ENCODE peak calls at places on chromosomes 3 and 15, in five cellular contexts. One of them, this sample, is unnamed.

GRCh38 chr3:196222876-196223595 is 6.7 kb downstream of the SLC51A start:
- DNase-seq in HepG2: no peak
- DNase-seq in GM12878: no peak
- DNase-seq in H1: no peak
- DNase-seq in K562: no peak
- DNase-seq in this sample: no peak

GRCh38 chr3:126294211-126294801 is 62.9 kb downstream of the KLF15 start:
- DNase-seq in HepG2: no peak
- DNase-seq in GM12878: no peak
- DNase-seq in H1: no peak
- DNase-seq in K562: no peak
- DNase-seq in this sample: no peak

GRCh38 chr3:31129241-31129640 is 234.8 kb upstream of the GADL1 start:
- DNase-seq in HepG2: no peak
- DNase-seq in GM12878: peak; percentile 19
- DNase-seq in H1: no peak
- DNase-seq in K562: no peak
- DNase-seq in this sample: no peak

GRCh38 chr15:44009056-44009455 is 182.3 kb downstream of the WDR76 start:
- DNase-seq in HepG2: no peak
- DNase-seq in GM12878: no peak
- DNase-seq in H1: no peak
- DNase-seq in K562: no peak
- DNase-seq in this sample: peak; percentile 73

GRCh38 chr3:191549377-191549776 is 88.4 kb downstream of the PYDC2 start:
- DNase-seq in HepG2: no peak
- DNase-seq in GM12878: no peak
- DNase-seq in H1: no peak
- DNase-seq in K562: no peak
- DNase-seq in this sample: no peak

GRCh38 chr15:68415501-68416157 is 16.3 kb downstream of the ITGA11 start:
- DNase-seq in HepG2: no peak
- DNase-seq in GM12878: no peak
- DNase-seq in H1: peak; percentile 32
- DNase-seq in K562: peak; percentile 51
- DNase-seq in this sample: no peak

GRCh38 chr15:48602358-48603122 is 43.0 kb downstream of the FBN1 start:
- DNase-seq in HepG2: no peak
- DNase-seq in GM12878: no peak
- DNase-seq in H1: no peak
- DNase-seq in K562: no peak
- DNase-seq in this sample: no peak

GRCh38 chr15:73346735-73347312 is 21.9 kb downstream of the HCN4 start:
- DNase-seq in HepG2: peak; percentile 27
- DNase-seq in GM12878: no peak
- DNase-seq in H1: peak; percentile 91
- DNase-seq in K562: peak; percentile 64
- DNase-seq in this sample: peak; percentile 13

GRCh38 chr3:53109822-53110771 is 20.1 kb downstream of the RFT1 start:
- DNase-seq in HepG2: peak; percentile 74
- DNase-seq in GM12878: no peak
- DNase-seq in H1: peak; percentile 64
- DNase-seq in K562: peak; percentile 58
- DNase-seq in this sample: peak; percentile 19

GRCh38 chr15:83670628-83671027 is 16.7 kb downstream of the ADAMTSL3 start:
- DNase-seq in HepG2: no peak
- DNase-seq in GM12878: no peak
- DNase-seq in H1: no peak
- DNase-seq in K562: no peak
- DNase-seq in this sample: no peak

GRCh38 chr3:153897025-153897723 is 224.0 kb upstream of the ARHGEF26 start:
- DNase-seq in HepG2: no peak
- DNase-seq in GM12878: peak; percentile 28
- DNase-seq in H1: no peak
- DNase-seq in K562: no peak
- DNase-seq in this sample: no peak

GRCh38 chr3:33425456-33425855 is 14.7 kb downstream of the UBP1 start:
- DNase-seq in HepG2: no peak
- DNase-seq in GM12878: no peak
- DNase-seq in H1: no peak
- DNase-seq in K562: no peak
- DNase-seq in this sample: no peak

GRCh38 chr15:35289029-35289617 is 204.0 kb upstream of the NANOGP8 start:
- DNase-seq in HepG2: peak; percentile 44
- DNase-seq in GM12878: no peak
- DNase-seq in H1: no peak
- DNase-seq in K562: peak; percentile 47
- DNase-seq in this sample: peak; percentile 55

GRCh38 chr3:120597445-120598049 is 1.4 kb downstream of the NDUFB4 start:
- DNase-seq in HepG2: no peak
- DNase-seq in GM12878: peak; percentile 25
- DNase-seq in H1: no peak
- DNase-seq in K562: no peak
- DNase-seq in this sample: no peak

GRCh38 chr15:74010929-74011540 is 16.5 kb downstream of the PML start:
- DNase-seq in HepG2: peak; percentile 16
- DNase-seq in GM12878: no peak
- DNase-seq in H1: no peak
- DNase-seq in K562: no peak
- DNase-seq in this sample: no peak

GRCh38 chr3:101816215-101817149 is 32.8 kb upstream of the NFKBIZ start:
- DNase-seq in HepG2: no peak
- DNase-seq in GM12878: no peak
- DNase-seq in H1: no peak
- DNase-seq in K562: no peak
- DNase-seq in this sample: no peak

GRCh38 chr3:184227481-184227935 is 1.9 kb upstream of the VWA5B2 start:
- DNase-seq in HepG2: peak; percentile 44
- DNase-seq in GM12878: no peak
- DNase-seq in H1: peak; percentile 76
- DNase-seq in K562: peak; percentile 79
- DNase-seq in this sample: no peak

GRCh38 chr15:51089699-51090098 is 5.0 kb downstream of the TNFAIP8L3 start:
- DNase-seq in HepG2: no peak
- DNase-seq in GM12878: no peak
- DNase-seq in H1: no peak
- DNase-seq in K562: no peak
- DNase-seq in this sample: no peak

GRCh38 chr15:57537072-57537471 is 54.6 kb upstream of the MYZAP start:
- DNase-seq in HepG2: peak; percentile 13
- DNase-seq in GM12878: no peak
- DNase-seq in H1: no peak
- DNase-seq in K562: no peak
- DNase-seq in this sample: peak; percentile 10

GRCh38 chr3:179100652-179101051 is 29.0 kb upstream of the ZMAT3 start:
- DNase-seq in HepG2: no peak
- DNase-seq in GM12878: no peak
- DNase-seq in H1: no peak
- DNase-seq in K562: peak; percentile 61
- DNase-seq in this sample: no peak

GRCh38 chr3:182644013-182644412 is 149.3 kb upstream of the ATP11B start:
- DNase-seq in HepG2: no peak
- DNase-seq in GM12878: no peak
- DNase-seq in H1: no peak
- DNase-seq in K562: no peak
- DNase-seq in this sample: no peak

GRCh38 chr3:153513236-153513635 is 351.2 kb downstream of the RAP2B start:
- DNase-seq in HepG2: peak; percentile 3
- DNase-seq in GM12878: no peak
- DNase-seq in H1: no peak
- DNase-seq in K562: no peak
- DNase-seq in this sample: peak; percentile 7

GRCh38 chr3:108219336-108219735 is 2.9 kb downstream of the IFT57 start:
- DNase-seq in HepG2: no peak
- DNase-seq in GM12878: no peak
- DNase-seq in H1: no peak
- DNase-seq in K562: no peak
- DNase-seq in this sample: no peak

GRCh38 chr3:126266291-126266840 is 86.0 kb upstream of the ALDH1L1 start:
- DNase-seq in HepG2: no peak
- DNase-seq in GM12878: no peak
- DNase-seq in H1: peak; percentile 68
- DNase-seq in K562: no peak
- DNase-seq in this sample: no peak

GRCh38 chr3:24493951-24494615 is 567 bp downstream of the THRB start:
- DNase-seq in HepG2: peak; percentile 71
- DNase-seq in GM12878: no peak
- DNase-seq in H1: peak; percentile 70
- DNase-seq in K562: peak; percentile 64
- DNase-seq in this sample: no peak

GRCh38 chr3:52110502-52110901 is 43.7 kb downstream of the POC1A start:
- DNase-seq in HepG2: no peak
- DNase-seq in GM12878: no peak
- DNase-seq in H1: no peak
- DNase-seq in K562: no peak
- DNase-seq in this sample: no peak

GRCh38 chr3:2950159-2950558 is 160.0 kb downstream of the IL5RA start:
- DNase-seq in HepG2: no peak
- DNase-seq in GM12878: no peak
- DNase-seq in H1: no peak
- DNase-seq in K562: no peak
- DNase-seq in this sample: no peak

GRCh38 chr15:34644061-34644460 is 60.6 kb upstream of the GOLGA8B start:
- DNase-seq in HepG2: no peak
- DNase-seq in GM12878: no peak
- DNase-seq in H1: no peak
- DNase-seq in K562: no peak
- DNase-seq in this sample: no peak

GRCh38 chr3:99012051-99012450 is 110.6 kb upstream of the DCBLD2 start:
- DNase-seq in HepG2: no peak
- DNase-seq in GM12878: peak; percentile 69
- DNase-seq in H1: no peak
- DNase-seq in K562: no peak
- DNase-seq in this sample: no peak

GRCh38 chr3:159112724-159113123 is 310.9 kb downstream of the MFSD1 start:
- DNase-seq in HepG2: no peak
- DNase-seq in GM12878: no peak
- DNase-seq in H1: no peak
- DNase-seq in K562: no peak
- DNase-seq in this sample: no peak

GRCh38 chr15:59994855-59995557 is 9.1 kb upstream of the FOXB1 start:
- DNase-seq in HepG2: no peak
- DNase-seq in GM12878: no peak
- DNase-seq in H1: peak; percentile 73
- DNase-seq in K562: no peak
- DNase-seq in this sample: no peak

DNA sequence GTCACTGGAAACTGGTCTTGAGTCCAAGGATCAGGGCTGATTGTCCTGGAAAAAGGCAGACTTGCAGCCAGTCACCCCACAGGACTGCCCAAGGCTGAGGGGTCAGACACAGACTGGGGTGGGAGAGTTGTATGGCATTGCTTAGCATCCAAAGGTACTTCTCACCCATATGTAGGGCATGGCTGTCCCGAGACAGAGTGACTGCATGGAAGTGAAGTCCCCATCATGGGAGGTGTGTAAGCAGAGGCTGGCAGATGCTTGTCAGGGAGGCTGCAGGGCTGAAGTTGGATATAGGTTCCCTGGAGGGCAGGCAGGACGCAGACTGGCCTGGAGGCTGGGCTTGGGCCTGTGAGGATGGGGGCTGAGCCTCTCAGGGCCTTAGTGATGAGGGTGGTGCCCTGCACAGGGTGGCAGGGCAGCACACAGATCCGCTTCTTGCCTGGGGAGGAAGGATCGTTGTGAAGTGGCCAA is 31.1 kb downstream of the PSTPIP1 start:
- DNase-seq in HepG2: no peak
- DNase-seq in GM12878: no peak
- DNase-seq in H1: peak; percentile 42
- DNase-seq in K562: no peak
- DNase-seq in this sample: no peak
- TF ChIP-seq SP1 in HepG2: no peak
- TF ChIP-seq SP1 in GM12878: no peak
- TF ChIP-seq SP1 in H1: no peak
- TF ChIP-seq SP1 in K562: no peak
- TF ChIP-seq SP1 in this sample: no peak

DNA sequence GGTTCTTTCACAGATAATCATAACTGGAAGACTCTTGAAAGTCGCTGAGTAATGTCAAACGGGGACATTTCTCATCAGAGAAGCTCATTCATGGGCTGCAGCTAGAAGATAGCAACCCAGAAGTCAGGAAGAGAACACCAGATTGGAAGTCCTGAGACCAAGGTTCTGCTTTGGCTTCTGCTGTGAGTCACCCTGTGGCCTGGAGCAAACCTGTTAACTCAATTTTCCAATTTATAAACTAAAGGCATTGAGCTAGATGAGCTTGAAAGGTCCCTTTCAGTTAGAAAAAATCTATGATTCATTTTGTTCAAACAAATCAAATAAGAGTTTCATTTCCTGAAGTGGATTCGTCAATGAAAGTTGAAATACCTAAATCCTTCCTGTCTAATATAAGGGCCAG is 402.2 kb downstream of the EPHB1 start:
- DNase-seq in HepG2: no peak
- DNase-seq in GM12878: peak; percentile 19
- DNase-seq in H1: no peak
- DNase-seq in K562: no peak
- DNase-seq in this sample: no peak
- TF ChIP-seq RAD21 in HepG2: no peak
- TF ChIP-seq RAD21 in GM12878: no peak
- TF ChIP-seq RAD21 in H1: no peak
- TF ChIP-seq RAD21 in K562: no peak
- TF ChIP-seq RAD21 in this sample: no peak

DNA sequence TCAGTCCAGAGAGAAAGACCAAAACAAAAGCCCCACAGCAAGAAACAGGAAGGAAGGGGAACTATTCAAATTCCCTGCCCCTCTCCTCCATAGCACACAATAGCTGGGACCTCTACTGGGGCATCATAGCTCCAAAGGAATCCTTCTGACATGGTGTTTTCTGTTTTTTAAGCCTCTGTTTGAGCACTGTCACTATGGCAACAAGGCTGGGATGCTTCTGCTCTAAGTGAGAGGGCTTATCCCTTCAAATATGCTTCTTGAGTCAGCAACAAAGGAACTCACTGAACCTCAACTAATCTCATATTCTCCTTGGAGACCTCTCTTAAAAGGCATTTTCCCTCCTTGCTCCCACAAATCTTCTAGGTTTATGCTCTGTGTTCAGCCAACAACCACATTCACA is 40.5 kb downstream of the MYLK start:
- DNase-seq in HepG2: no peak
- DNase-seq in GM12878: no peak
- DNase-seq in H1: no peak
- DNase-seq in K562: no peak
- DNase-seq in this sample: no peak
- H3K27ac ChIP-seq in HepG2: no peak overlapping the region
- H3K27ac ChIP-seq in GM12878: no peak overlapping the region
- H3K27ac ChIP-seq in H1: peak overlapping the region; percentile 61
- H3K27ac ChIP-seq in K562: no peak overlapping the region
- H3K27ac ChIP-seq in this sample: no peak overlapping the region

DNA sequence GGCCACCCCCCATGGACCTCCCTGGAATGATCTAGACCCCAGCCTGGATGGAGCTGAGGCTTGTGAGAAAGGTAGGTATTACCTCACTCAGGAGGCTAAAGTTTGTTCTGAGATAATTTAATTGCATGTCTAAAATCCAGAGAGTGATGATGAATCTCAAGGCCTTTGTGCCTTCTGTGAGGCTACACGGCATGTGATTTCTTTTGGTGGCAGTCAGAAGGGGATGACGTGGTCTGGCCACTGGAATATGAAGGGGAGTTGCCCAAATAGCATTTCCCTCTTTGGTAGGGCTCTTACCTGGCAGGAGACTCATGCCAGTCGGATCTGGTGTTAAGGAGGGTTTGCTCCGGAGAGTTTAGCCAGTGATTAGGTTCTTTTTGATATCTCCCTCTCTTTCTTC is 2.5 kb downstream of the BAHD1 start:
- DNase-seq in HepG2: no peak
- DNase-seq in GM12878: no peak
- DNase-seq in H1: no peak
- DNase-seq in K562: no peak
- DNase-seq in this sample: no peak
- TF ChIP-seq SP1 in HepG2: no peak
- TF ChIP-seq SP1 in GM12878: no peak
- TF ChIP-seq SP1 in H1: no peak
- TF ChIP-seq SP1 in K562: no peak
- TF ChIP-seq SP1 in this sample: no peak